ENCODE peak calls at places on chromosomes 3 and 15, in six cellular contexts. One of them, this sample, is unnamed.

GRCh38 chr3:4850211-4850927 is 128.9 kb upstream of the BHLHE40 start:
- DNase-seq in MV-4-11: no peak
- DNase-seq in sigmoid colon: no peak
- DNase-seq in GM13976: peak; percentile 31
- DNase-seq in activated CD4-positive, CD25-positive, alpha-beta regulatory T cell treated with anti-CD3 and anti-CD28 coated beads, Interleukin-2, amount 50 U/mL, for 72 hours: no peak
- DNase-seq in dermis blood vessel endothelial cell: no peak
- DNase-seq in this sample: no peak

GRCh38 chr15:22806664-22807063 is 20.2 kb downstream of the NIPA1 start:
- DNase-seq in MV-4-11: no peak
- DNase-seq in sigmoid colon: no peak
- DNase-seq in GM13976: no peak
- DNase-seq in activated CD4-positive, CD25-positive, alpha-beta regulatory T cell treated with anti-CD3 and anti-CD28 coated beads, Interleukin-2, amount 50 U/mL, for 72 hours: no peak
- DNase-seq in dermis blood vessel endothelial cell: no peak
- DNase-seq in this sample: no peak

GRCh38 chr3:5304789-5305680 is 117.5 kb downstream of the EDEM1 start:
- DNase-seq in MV-4-11: peak; percentile 63
- DNase-seq in sigmoid colon: no peak
- DNase-seq in GM13976: peak; percentile 39
- DNase-seq in activated CD4-positive, CD25-positive, alpha-beta regulatory T cell treated with anti-CD3 and anti-CD28 coated beads, Interleukin-2, amount 50 U/mL, for 72 hours: no peak
- DNase-seq in dermis blood vessel endothelial cell: peak; percentile 48
- DNase-seq in this sample: peak; percentile 56

GRCh38 chr3:115623414-115623868 is at the start of gene GAP43:
- DNase-seq in MV-4-11: no peak
- DNase-seq in sigmoid colon: peak; percentile 62
- DNase-seq in GM13976: no peak
- DNase-seq in activated CD4-positive, CD25-positive, alpha-beta regulatory T cell treated with anti-CD3 and anti-CD28 coated beads, Interleukin-2, amount 50 U/mL, for 72 hours: no peak
- DNase-seq in dermis blood vessel endothelial cell: no peak
- DNase-seq in this sample: no peak

GRCh38 chr15:91950631-91951384 is 97.3 kb downstream of the SLCO3A1 start:
- DNase-seq in MV-4-11: no peak
- DNase-seq in sigmoid colon: no peak
- DNase-seq in GM13976: no peak
- DNase-seq in activated CD4-positive, CD25-positive, alpha-beta regulatory T cell treated with anti-CD3 and anti-CD28 coated beads, Interleukin-2, amount 50 U/mL, for 72 hours: no peak
- DNase-seq in dermis blood vessel endothelial cell: no peak
- DNase-seq in this sample: peak; percentile 26

GRCh38 chr3:16300282-16300681 is 35.3 kb downstream of the OXNAD1 start:
- DNase-seq in MV-4-11: no peak
- DNase-seq in sigmoid colon: no peak
- DNase-seq in GM13976: no peak
- DNase-seq in activated CD4-positive, CD25-positive, alpha-beta regulatory T cell treated with anti-CD3 and anti-CD28 coated beads, Interleukin-2, amount 50 U/mL, for 72 hours: no peak
- DNase-seq in dermis blood vessel endothelial cell: no peak
- DNase-seq in this sample: no peak

GRCh38 chr3:160486459-160486869 is 36.9 kb upstream of the TRIM59 start:
- DNase-seq in MV-4-11: peak; percentile 48
- DNase-seq in sigmoid colon: no peak
- DNase-seq in GM13976: peak; percentile 34
- DNase-seq in activated CD4-positive, CD25-positive, alpha-beta regulatory T cell treated with anti-CD3 and anti-CD28 coated beads, Interleukin-2, amount 50 U/mL, for 72 hours: no peak
- DNase-seq in dermis blood vessel endothelial cell: peak; percentile 60
- DNase-seq in this sample: peak; percentile 68

GRCh38 chr15:54604963-54605362 is 591.8 kb downstream of the RSL24D1 start:
- DNase-seq in MV-4-11: no peak
- DNase-seq in sigmoid colon: no peak
- DNase-seq in GM13976: no peak
- DNase-seq in activated CD4-positive, CD25-positive, alpha-beta regulatory T cell treated with anti-CD3 and anti-CD28 coated beads, Interleukin-2, amount 50 U/mL, for 72 hours: no peak
- DNase-seq in dermis blood vessel endothelial cell: no peak
- DNase-seq in this sample: no peak

GRCh38 chr3:8239718-8240698 is 261.6 kb upstream of the LMCD1 start:
- DNase-seq in MV-4-11: peak; percentile 48
- DNase-seq in sigmoid colon: no peak
- DNase-seq in GM13976: peak; percentile 31
- DNase-seq in activated CD4-positive, CD25-positive, alpha-beta regulatory T cell treated with anti-CD3 and anti-CD28 coated beads, Interleukin-2, amount 50 U/mL, for 72 hours: no peak
- DNase-seq in dermis blood vessel endothelial cell: peak; percentile 75
- DNase-seq in this sample: peak; percentile 52

GRCh38 chr15:70768247-70768883 is 5.0 kb upstream of the UACA start:
- DNase-seq in MV-4-11: peak; percentile 68
- DNase-seq in sigmoid colon: no peak
- DNase-seq in GM13976: peak; percentile 40
- DNase-seq in activated CD4-positive, CD25-positive, alpha-beta regulatory T cell treated with anti-CD3 and anti-CD28 coated beads, Interleukin-2, amount 50 U/mL, for 72 hours: no peak
- DNase-seq in dermis blood vessel endothelial cell: no peak
- DNase-seq in this sample: no peak

GRCh38 chr3:113769551-113769950 is 22.7 kb downstream of the ATP6V1A start:
- DNase-seq in MV-4-11: peak; percentile 39
- DNase-seq in sigmoid colon: no peak
- DNase-seq in GM13976: peak; percentile 30
- DNase-seq in activated CD4-positive, CD25-positive, alpha-beta regulatory T cell treated with anti-CD3 and anti-CD28 coated beads, Interleukin-2, amount 50 U/mL, for 72 hours: no peak
- DNase-seq in dermis blood vessel endothelial cell: peak; percentile 48
- DNase-seq in this sample: no peak

GRCh38 chr15:39553947-39554731 is 26.7 kb upstream of the THBS1 start:
- DNase-seq in MV-4-11: no peak
- DNase-seq in sigmoid colon: peak; percentile 85
- DNase-seq in GM13976: no peak
- DNase-seq in activated CD4-positive, CD25-positive, alpha-beta regulatory T cell treated with anti-CD3 and anti-CD28 coated beads, Interleukin-2, amount 50 U/mL, for 72 hours: no peak
- DNase-seq in dermis blood vessel endothelial cell: no peak
- DNase-seq in this sample: no peak

GRCh38 chr3:129592362-129593150 is 13.9 kb downstream of the PLXND1 start:
- DNase-seq in MV-4-11: peak; percentile 67
- DNase-seq in sigmoid colon: peak; percentile 85
- DNase-seq in GM13976: no peak
- DNase-seq in activated CD4-positive, CD25-positive, alpha-beta regulatory T cell treated with anti-CD3 and anti-CD28 coated beads, Interleukin-2, amount 50 U/mL, for 72 hours: no peak
- DNase-seq in dermis blood vessel endothelial cell: peak; percentile 66
- DNase-seq in this sample: peak; percentile 38

GRCh38 chr3:16570113-16570512 is 35.1 kb downstream of the DAZL start:
- DNase-seq in MV-4-11: no peak
- DNase-seq in sigmoid colon: no peak
- DNase-seq in GM13976: no peak
- DNase-seq in activated CD4-positive, CD25-positive, alpha-beta regulatory T cell treated with anti-CD3 and anti-CD28 coated beads, Interleukin-2, amount 50 U/mL, for 72 hours: no peak
- DNase-seq in dermis blood vessel endothelial cell: no peak
- DNase-seq in this sample: no peak

GRCh38 chr3:171380084-171380483 is 80.1 kb downstream of the TNIK start:
- DNase-seq in MV-4-11: no peak
- DNase-seq in sigmoid colon: no peak
- DNase-seq in GM13976: no peak
- DNase-seq in activated CD4-positive, CD25-positive, alpha-beta regulatory T cell treated with anti-CD3 and anti-CD28 coated beads, Interleukin-2, amount 50 U/mL, for 72 hours: no peak
- DNase-seq in dermis blood vessel endothelial cell: no peak
- DNase-seq in this sample: no peak

GRCh38 chr3:28590851-28591250 is 242.2 kb upstream of the AZI2 start:
- DNase-seq in MV-4-11: no peak
- DNase-seq in sigmoid colon: no peak
- DNase-seq in GM13976: no peak
- DNase-seq in activated CD4-positive, CD25-positive, alpha-beta regulatory T cell treated with anti-CD3 and anti-CD28 coated beads, Interleukin-2, amount 50 U/mL, for 72 hours: no peak
- DNase-seq in dermis blood vessel endothelial cell: no peak
- DNase-seq in this sample: no peak

GRCh38 chr3:42369304-42369703 is 41.1 kb downstream of the LYZL4 start:
- DNase-seq in MV-4-11: peak; percentile 58
- DNase-seq in sigmoid colon: peak; percentile 80
- DNase-seq in GM13976: peak; percentile 34
- DNase-seq in activated CD4-positive, CD25-positive, alpha-beta regulatory T cell treated with anti-CD3 and anti-CD28 coated beads, Interleukin-2, amount 50 U/mL, for 72 hours: no peak
- DNase-seq in dermis blood vessel endothelial cell: no peak
- DNase-seq in this sample: no peak

GRCh38 chr3:162718697-162719096 is 1222.1 kb downstream of the OTOL1 start:
- DNase-seq in MV-4-11: no peak
- DNase-seq in sigmoid colon: no peak
- DNase-seq in GM13976: no peak
- DNase-seq in activated CD4-positive, CD25-positive, alpha-beta regulatory T cell treated with anti-CD3 and anti-CD28 coated beads, Interleukin-2, amount 50 U/mL, for 72 hours: no peak
- DNase-seq in dermis blood vessel endothelial cell: no peak
- DNase-seq in this sample: no peak

GRCh38 chr15:73792429-73792828 is 39.3 kb upstream of the INSYN1 start:
- DNase-seq in MV-4-11: no peak
- DNase-seq in sigmoid colon: no peak
- DNase-seq in GM13976: no peak
- DNase-seq in activated CD4-positive, CD25-positive, alpha-beta regulatory T cell treated with anti-CD3 and anti-CD28 coated beads, Interleukin-2, amount 50 U/mL, for 72 hours: no peak
- DNase-seq in dermis blood vessel endothelial cell: no peak
- DNase-seq in this sample: no peak

GRCh38 chr3:142886938-142887337 is 1.9 kb downstream of the PCOLCE2 start:
- DNase-seq in MV-4-11: no peak
- DNase-seq in sigmoid colon: no peak
- DNase-seq in GM13976: no peak
- DNase-seq in activated CD4-positive, CD25-positive, alpha-beta regulatory T cell treated with anti-CD3 and anti-CD28 coated beads, Interleukin-2, amount 50 U/mL, for 72 hours: no peak
- DNase-seq in dermis blood vessel endothelial cell: no peak
- DNase-seq in this sample: no peak

GRCh38 chr3:123660276-123660675 is 75.4 kb upstream of the HACD2 start:
- DNase-seq in MV-4-11: no peak
- DNase-seq in sigmoid colon: no peak
- DNase-seq in GM13976: no peak
- DNase-seq in activated CD4-positive, CD25-positive, alpha-beta regulatory T cell treated with anti-CD3 and anti-CD28 coated beads, Interleukin-2, amount 50 U/mL, for 72 hours: no peak
- DNase-seq in dermis blood vessel endothelial cell: no peak
- DNase-seq in this sample: no peak

GRCh38 chr3:133296315-133296917 is 103.4 kb upstream of the BFSP2 start:
- DNase-seq in MV-4-11: no peak
- DNase-seq in sigmoid colon: no peak
- DNase-seq in GM13976: no peak
- DNase-seq in activated CD4-positive, CD25-positive, alpha-beta regulatory T cell treated with anti-CD3 and anti-CD28 coated beads, Interleukin-2, amount 50 U/mL, for 72 hours: no peak
- DNase-seq in dermis blood vessel endothelial cell: no peak
- DNase-seq in this sample: no peak

GRCh38 chr3:106348142-106348690 is 479.4 kb upstream of the CBLB start:
- DNase-seq in MV-4-11: no peak
- DNase-seq in sigmoid colon: no peak
- DNase-seq in GM13976: no peak
- DNase-seq in activated CD4-positive, CD25-positive, alpha-beta regulatory T cell treated with anti-CD3 and anti-CD28 coated beads, Interleukin-2, amount 50 U/mL, for 72 hours: no peak
- DNase-seq in dermis blood vessel endothelial cell: no peak
- DNase-seq in this sample: no peak